ENCODE peak calls at places on chromosome 11, in five cellular contexts. One of them, this sample, is unnamed.

GRCh38 chr11:107457558-107458271 is at the start of gene CWF19L2:
- DNase-seq in skeletal muscle cell: peak
- DNase-seq in IMR-90: peak
- DNase-seq in endothelial cell of umbilical vein: peak
- DNase-seq in effector memory CD4-positive, alpha-beta T cell: peak
- DNase-seq in this sample: peak

GRCh38 chr11:68386331-68386978 is 74.1 kb downstream of the LRP5 start:
- DNase-seq in endothelial cell of umbilical vein: no peak
- DNase-seq in skeletal muscle cell: no peak
- DNase-seq in IMR-90: no peak
- DNase-seq in effector memory CD4-positive, alpha-beta T cell: no peak
- DNase-seq in this sample: no peak

GRCh38 chr11:95330332-95330731 is 99.3 kb upstream of the SESN3 start:
- DNase-seq in IMR-90: no peak
- DNase-seq in skeletal muscle cell: no peak
- DNase-seq in effector memory CD4-positive, alpha-beta T cell: no peak
- DNase-seq in endothelial cell of umbilical vein: no peak
- DNase-seq in this sample: no peak

GRCh38 chr11:101860694-101861371 is 54.0 kb upstream of the CEP126 start:
- DNase-seq in effector memory CD4-positive, alpha-beta T cell: peak
- DNase-seq in endothelial cell of umbilical vein: peak
- DNase-seq in skeletal muscle cell: peak
- DNase-seq in IMR-90: peak
- DNase-seq in this sample: peak

GRCh38 chr11:68893282-68893681 is 10.3 kb downstream of the MRPL21 start:
- DNase-seq in IMR-90: no peak
- DNase-seq in skeletal muscle cell: no peak
- DNase-seq in effector memory CD4-positive, alpha-beta T cell: no peak
- DNase-seq in endothelial cell of umbilical vein: no peak
- DNase-seq in this sample: no peak

GRCh38 chr11:65766535-65766934 is 14.2 kb downstream of the AP5B1 start:
- DNase-seq in endothelial cell of umbilical vein: no peak
- DNase-seq in skeletal muscle cell: peak
- DNase-seq in IMR-90: peak
- DNase-seq in effector memory CD4-positive, alpha-beta T cell: no peak
- DNase-seq in this sample: no peak

GRCh38 chr11:130206141-130206540 is 46.6 kb downstream of the ST14 start:
- DNase-seq in endothelial cell of umbilical vein: no peak
- DNase-seq in IMR-90: no peak
- DNase-seq in effector memory CD4-positive, alpha-beta T cell: no peak
- DNase-seq in skeletal muscle cell: no peak
- DNase-seq in this sample: no peak

GRCh38 chr11:74871037-74871436 is 77.9 kb downstream of the XRRA1 start:
- DNase-seq in endothelial cell of umbilical vein: no peak
- DNase-seq in effector memory CD4-positive, alpha-beta T cell: no peak
- DNase-seq in IMR-90: no peak
- DNase-seq in skeletal muscle cell: no peak
- DNase-seq in this sample: no peak

GRCh38 chr11:125338886-125339811 is 156.9 kb downstream of the FEZ1 start:
- DNase-seq in IMR-90: no peak
- DNase-seq in skeletal muscle cell: peak
- DNase-seq in endothelial cell of umbilical vein: no peak
- DNase-seq in effector memory CD4-positive, alpha-beta T cell: no peak
- DNase-seq in this sample: peak

GRCh38 chr11:129249351-129249750 is 57.2 kb upstream of the ARHGAP32 start:
- DNase-seq in IMR-90: peak
- DNase-seq in endothelial cell of umbilical vein: no peak
- DNase-seq in effector memory CD4-positive, alpha-beta T cell: no peak
- DNase-seq in skeletal muscle cell: peak
- DNase-seq in this sample: no peak

GRCh38 chr11:128643661-128644060 is 50.2 kb upstream of the FLI1 start:
- DNase-seq in skeletal muscle cell: no peak
- DNase-seq in IMR-90: no peak
- DNase-seq in effector memory CD4-positive, alpha-beta T cell: no peak
- DNase-seq in endothelial cell of umbilical vein: no peak
- DNase-seq in this sample: no peak

GRCh38 chr11:66142370-66143263 is 72.5 kb downstream of the PACS1 start:
- DNase-seq in IMR-90: peak
- DNase-seq in effector memory CD4-positive, alpha-beta T cell: no peak
- DNase-seq in skeletal muscle cell: no peak
- DNase-seq in endothelial cell of umbilical vein: no peak
- DNase-seq in this sample: no peak

GRCh38 chr11:119734788-119735187 is 5.8 kb upstream of the NECTIN1 start:
- DNase-seq in IMR-90: no peak
- DNase-seq in skeletal muscle cell: no peak
- DNase-seq in effector memory CD4-positive, alpha-beta T cell: no peak
- DNase-seq in endothelial cell of umbilical vein: peak
- DNase-seq in this sample: no peak

GRCh38 chr11:8329336-8329735 is 65.7 kb upstream of the LMO1 start:
- DNase-seq in skeletal muscle cell: no peak
- DNase-seq in effector memory CD4-positive, alpha-beta T cell: no peak
- DNase-seq in IMR-90: no peak
- DNase-seq in endothelial cell of umbilical vein: no peak
- DNase-seq in this sample: no peak
- H3K4me3 ChIP-seq in skeletal muscle cell: no peak
- H3K4me3 ChIP-seq in effector memory CD4-positive, alpha-beta T cell: no peak
- H3K4me3 ChIP-seq in IMR-90: no peak
- H3K4me3 ChIP-seq in endothelial cell of umbilical vein: no peak
- H3K4me3 ChIP-seq in this sample: no peak

GRCh38 chr11:76230392-76230791 is 24.1 kb upstream of the WNT11 start:
- DNase-seq in IMR-90: no peak
- DNase-seq in effector memory CD4-positive, alpha-beta T cell: no peak
- DNase-seq in skeletal muscle cell: no peak
- DNase-seq in endothelial cell of umbilical vein: no peak
- DNase-seq in this sample: no peak
- H3K4me3 ChIP-seq in IMR-90: no peak
- H3K4me3 ChIP-seq in effector memory CD4-positive, alpha-beta T cell: no peak
- H3K4me3 ChIP-seq in skeletal muscle cell: no peak
- H3K4me3 ChIP-seq in endothelial cell of umbilical vein: no peak
- H3K4me3 ChIP-seq in this sample: no peak

DNA sequence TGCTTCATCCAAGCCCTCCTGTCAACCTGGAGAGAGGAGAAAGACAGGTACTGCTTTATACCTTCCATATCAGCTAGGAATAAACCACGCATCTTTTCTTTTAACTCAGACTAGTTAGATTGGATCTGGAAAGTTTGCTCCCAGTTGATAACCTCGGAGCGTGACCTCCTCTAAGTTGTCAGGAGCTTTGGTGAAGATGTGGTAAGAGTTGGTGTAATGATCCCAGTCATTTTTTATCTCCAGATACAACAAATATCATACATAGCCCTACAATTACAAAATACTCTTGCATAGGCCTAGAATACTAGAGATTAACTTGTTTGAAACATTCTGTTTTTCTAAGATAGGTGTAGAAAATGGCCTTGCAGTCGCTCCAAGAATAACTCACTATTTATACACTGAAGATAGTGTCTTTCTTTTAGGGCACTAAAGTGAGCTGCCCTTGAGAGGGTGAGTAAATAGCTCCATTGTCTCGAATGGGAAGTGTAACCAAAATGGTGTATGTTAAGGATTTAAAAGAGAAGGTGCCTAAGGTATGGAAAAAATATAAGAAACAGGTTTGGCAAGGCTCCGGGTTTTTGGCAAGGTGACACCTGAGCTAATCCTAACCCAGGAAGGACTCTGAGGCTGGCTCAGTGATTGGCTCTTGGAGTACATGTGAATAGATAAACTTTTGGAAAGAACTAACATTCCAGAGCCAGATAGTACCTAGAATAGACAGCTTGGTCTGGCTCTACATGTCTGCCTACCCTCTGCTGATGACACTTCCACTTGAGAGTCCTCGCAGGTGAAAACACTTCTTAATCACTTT is 59.4 kb downstream of the GLYATL1 start:
- DNase-seq in IMR-90: no peak
- DNase-seq in endothelial cell of umbilical vein: no peak
- DNase-seq in effector memory CD4-positive, alpha-beta T cell: no peak
- DNase-seq in skeletal muscle cell: no peak
- DNase-seq in this sample: no peak
- H3K4me3 ChIP-seq in IMR-90: no peak
- H3K4me3 ChIP-seq in endothelial cell of umbilical vein: no peak
- H3K4me3 ChIP-seq in effector memory CD4-positive, alpha-beta T cell: no peak
- H3K4me3 ChIP-seq in skeletal muscle cell: no peak
- H3K4me3 ChIP-seq in this sample: no peak

GRCh38 chr11:35135222-35135621 is 3.7 kb upstream of the CD44 start:
- DNase-seq in endothelial cell of umbilical vein: no peak
- DNase-seq in IMR-90: no peak
- DNase-seq in skeletal muscle cell: no peak
- DNase-seq in effector memory CD4-positive, alpha-beta T cell: no peak
- DNase-seq in this sample: no peak
- H3K4me3 ChIP-seq in endothelial cell of umbilical vein: no peak
- H3K4me3 ChIP-seq in IMR-90: no peak
- H3K4me3 ChIP-seq in skeletal muscle cell: no peak
- H3K4me3 ChIP-seq in effector memory CD4-positive, alpha-beta T cell: no peak
- H3K4me3 ChIP-seq in this sample: no peak

GRCh38 chr11:47714554-47715081 is 551 bp downstream of the AGBL2 start:
- DNase-seq in skeletal muscle cell: no peak
- DNase-seq in IMR-90: no peak
- DNase-seq in effector memory CD4-positive, alpha-beta T cell: no peak
- DNase-seq in endothelial cell of umbilical vein: peak
- DNase-seq in this sample: peak
- H3K4me3 ChIP-seq in skeletal muscle cell: peak
- H3K4me3 ChIP-seq in IMR-90: peak
- H3K4me3 ChIP-seq in effector memory CD4-positive, alpha-beta T cell: peak
- H3K4me3 ChIP-seq in endothelial cell of umbilical vein: peak
- H3K4me3 ChIP-seq in this sample: peak

GRCh38 chr11:62671272-62671603 is 235 bp upstream of the UQCC3 start:
- DNase-seq in skeletal muscle cell: no peak
- DNase-seq in endothelial cell of umbilical vein: no peak
- DNase-seq in IMR-90: no peak
- DNase-seq in effector memory CD4-positive, alpha-beta T cell: no peak
- DNase-seq in this sample: peak
- H3K4me3 ChIP-seq in skeletal muscle cell: peak
- H3K4me3 ChIP-seq in endothelial cell of umbilical vein: peak
- H3K4me3 ChIP-seq in IMR-90: peak
- H3K4me3 ChIP-seq in effector memory CD4-positive, alpha-beta T cell: peak
- H3K4me3 ChIP-seq in this sample: peak

GRCh38 chr11:111097191-111097590 is 148.3 kb upstream of the POU2AF2 start:
- DNase-seq in skeletal muscle cell: no peak
- DNase-seq in effector memory CD4-positive, alpha-beta T cell: no peak
- DNase-seq in endothelial cell of umbilical vein: no peak
- DNase-seq in IMR-90: peak
- DNase-seq in this sample: peak
- H3K4me3 ChIP-seq in skeletal muscle cell: peak
- H3K4me3 ChIP-seq in effector memory CD4-positive, alpha-beta T cell: no peak
- H3K4me3 ChIP-seq in endothelial cell of umbilical vein: peak
- H3K4me3 ChIP-seq in IMR-90: peak
- H3K4me3 ChIP-seq in this sample: peak